ENCODE peak calls at places on chromosomes 11 and 22, in five cellular contexts. C, V, U, Y and A are unnamed samples.

GRCh38 chr22:19713650-19714319 is 518 bp upstream of the SEPTIN5 start:
- DNase-seq in C (no peak), V (no peak), U (no peak), Y (no peak), A (no peak)

GRCh38 chr22:38756631-38757463 is 1.0 kb upstream of the SUN2 start:
- DNase-seq in C (no peak), V (no peak), U (no peak), Y (no peak), A (no peak)

GRCh38 chr11:46237248-46238077 is 40.0 kb upstream of the CREB3L1 start:
- DNase-seq in C (peak; percentile 88), V (peak; percentile 86), U (peak; percentile 51), Y (peak; percentile 88), A (no peak)

GRCh38 chr22:40216041-40216756 is 38.5 kb downstream of the TNRC6B start:
- DNase-seq in C (no peak), V (no peak), U (no peak), Y (no peak), A (no peak)

GRCh38 chr11:127454856-127455255 is 454.3 kb upstream of the KIRREL3 start:
- DNase-seq in C (no peak), V (no peak), U (no peak), Y (no peak), A (peak; percentile 5)

GRCh38 chr22:39825661-39826102 is 67.9 kb downstream of the ENTHD1 start:
- DNase-seq in C (no peak), V (no peak), U (no peak), Y (no peak), A (no peak)

GRCh38 chr11:35723493-35724284 is 61.1 kb downstream of the TRIM44 start:
- DNase-seq in C (no peak), V (peak; percentile 42), U (no peak), Y (peak; percentile 7), A (no peak)

GRCh38 chr11:128598755-128599154 is 11.4 kb upstream of the ETS1 start:
- DNase-seq in C (no peak), V (no peak), U (no peak), Y (no peak), A (no peak)

GRCh38 chr22:30640361-30640760 is 4.8 kb downstream of the SLC35E4 start:
- DNase-seq in C (no peak), V (no peak), U (no peak), Y (peak; percentile 21), A (no peak)

GRCh38 chr11:76626921-76627391 is 43.6 kb downstream of the LRRC32 start:
- DNase-seq in C (peak; percentile 17), V (no peak), U (no peak), Y (peak; percentile 96), A (no peak)

GRCh38 chr11:9206496-9206895 is 58.7 kb downstream of the DENND5A start:
- DNase-seq in C (no peak), V (no peak), U (peak; percentile 37), Y (peak; percentile 34), A (peak; percentile 15)

GRCh38 chr11:34476853-34477252 is 36.7 kb downstream of the ELF5 start:
- DNase-seq in C (no peak), V (peak; percentile 33), U (no peak), Y (no peak), A (no peak)

GRCh38 chr11:61102667-61103491 is 590 bp downstream of the CD5 start:
- DNase-seq in C (no peak), V (no peak), U (no peak), Y (no peak), A (no peak)